ENCODE peak calls at places on chromosomes 5 and 9, in ten cellular contexts. A, V, Y, U, F, E, J, X, P and G are unnamed samples.

GRCh38 chr5:52859619-52860018 is 71.9 kb downstream of the ITGA1 start:
- DNase-seq in E (no peak), F (no peak), V (no peak), A (no peak), P (no peak), U (no peak), X (no peak), J (no peak), Y (no peak), G (no peak)

GRCh38 chr5:1527533-1528205 is 3.9 kb upstream of the LPCAT1 start:
- DNase-seq in U (no peak), A (no peak), X (no peak), P (no peak), Y (no peak), J (no peak), V (peak; percentile 3), F (no peak), E (no peak), G (no peak)

GRCh38 chr5:132265336-132266030 is 8.0 kb downstream of the PDLIM4 start:
- DNase-seq in Y (peak; percentile 62), E (peak; percentile 91), V (no peak), X (no peak), U (no peak), A (peak; percentile 36), F (peak; percentile 81), P (no peak), J (peak; percentile 53), G (peak; percentile 74)

GRCh38 chr5:91266184-91266705 is 116.9 kb downstream of the ARRDC3 start:
- DNase-seq in F (no peak), U (no peak), E (peak; percentile 34), Y (peak; percentile 74), P (no peak), X (no peak), V (no peak), J (no peak), A (no peak), G (no peak)

GRCh38 chr9:37243588-37244345 is 123.4 kb downstream of the ZCCHC7 start:
- DNase-seq in P (no peak), A (no peak), J (no peak), U (no peak), Y (no peak), F (no peak), E (no peak), X (no peak), V (no peak), G (no peak)

GRCh38 chr5:10761842-10762165 is 770 bp upstream of the DAP start:
- DNase-seq in F (no peak), V (no peak), E (no peak), P (no peak), X (no peak), Y (no peak), A (no peak), U (no peak), J (no peak), G (no peak)

GRCh38 chr5:92552206-92553160 is 1028.5 kb downstream of the NR2F1-AS1 start:
- DNase-seq in Y (peak; percentile 44), J (no peak), P (no peak), F (peak; percentile 92), U (no peak), V (no peak), X (no peak), A (no peak), E (peak; percentile 35), G (no peak)

GRCh38 chr9:122090981-122091380 is 2.1 kb downstream of the TTLL11 start:
- DNase-seq in Y (no peak), U (no peak), J (no peak), E (no peak), V (no peak), A (no peak), F (no peak), P (no peak), X (no peak), G (no peak)

GRCh38 chr5:120368923-120369715 is 95.0 kb upstream of the PRR16 start:
- DNase-seq in A (no peak), X (peak; percentile 21), E (peak; percentile 58), J (no peak), F (no peak), Y (no peak), V (peak; percentile 19), U (no peak), P (no peak), G (no peak)

GRCh38 chr5:159883522-159883950 is 32.7 kb upstream of the ADRA1B start:
- DNase-seq in X (no peak), E (no peak), U (no peak), P (no peak), V (no peak), F (no peak), Y (no peak), A (no peak), J (no peak), G (no peak)

DNA sequence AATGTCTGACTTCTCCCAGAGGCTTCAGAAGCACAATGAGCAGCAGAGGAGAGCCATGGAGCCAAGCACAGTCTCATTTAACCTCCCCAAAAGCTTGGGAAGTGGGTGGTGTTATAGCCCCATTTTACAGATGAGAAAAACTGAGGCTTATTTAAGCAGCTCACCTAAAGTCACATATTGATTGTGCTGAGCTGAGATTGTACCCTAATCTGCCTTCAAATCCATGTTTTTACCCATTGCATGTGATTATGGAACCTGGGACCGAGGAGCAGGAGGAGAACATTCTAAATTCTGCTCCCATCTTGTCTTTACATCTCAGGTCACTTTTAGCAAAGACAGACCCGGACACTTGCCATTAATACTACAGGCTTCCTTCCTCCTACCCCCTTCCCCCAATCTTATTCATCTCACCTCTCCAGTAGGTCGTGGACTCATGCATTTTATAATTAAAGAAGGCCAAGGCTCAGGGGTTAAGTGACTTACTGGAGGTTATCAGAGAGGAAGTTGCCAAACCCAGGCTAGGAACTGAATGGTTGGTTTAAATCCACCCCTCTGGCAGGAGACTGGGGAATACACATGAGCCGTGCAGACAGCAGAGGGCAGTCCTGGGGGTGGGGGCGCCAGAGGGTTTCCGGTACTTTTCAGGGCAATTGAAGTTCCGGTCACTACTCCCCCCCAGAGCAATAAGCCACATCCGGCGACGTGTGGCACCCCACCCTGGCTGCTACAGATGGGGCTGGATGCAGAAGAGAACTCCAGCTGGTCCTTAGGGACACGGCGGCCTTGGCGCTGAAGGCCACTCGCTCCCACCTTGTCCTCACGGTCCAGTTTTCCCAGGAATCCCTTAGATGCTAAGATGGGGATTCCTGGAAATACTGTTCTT is 51.0 kb upstream of the IL17B start:
- DNase-seq in V (peak; percentile 60), U (no peak), F (no peak), E (no peak), Y (no peak), X (peak; percentile 50), J (no peak), P (peak; percentile 67), A (peak; percentile 74), G (no peak)
- TF ChIP-seq CTCF in V (no peak), U (no peak), F (peak; percentile 48), E (peak; percentile 8), Y (no peak), X (peak; percentile 9), J (no peak), P (peak; percentile 58), A (peak; percentile 29), G (no peak)

GRCh38 chr5:102554092-102554491 is 55.3 kb upstream of the SLCO6A1 start:
- DNase-seq in V (no peak), U (no peak), A (no peak), E (no peak), Y (no peak), F (no peak), X (no peak), P (peak; percentile 13), J (no peak), G (no peak)

DNA sequence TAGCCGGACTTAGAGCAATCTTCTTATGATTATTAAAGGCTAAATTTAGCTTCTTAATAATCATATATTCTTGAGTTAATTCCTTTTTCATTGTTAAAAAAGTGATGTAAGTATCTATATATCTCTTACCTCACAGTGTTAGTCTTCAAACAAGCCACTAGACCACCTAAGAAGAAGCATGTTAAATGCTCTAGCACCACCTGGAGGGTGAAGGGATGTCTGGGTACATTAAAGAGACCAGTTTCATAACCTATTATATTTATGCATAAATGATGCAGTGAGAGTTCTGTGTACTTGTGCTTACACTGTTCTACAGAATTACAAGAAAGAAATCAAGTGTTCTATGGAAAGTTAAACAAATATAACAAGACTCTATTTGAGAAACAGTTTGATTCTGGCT is 55.9 kb upstream of the SLCO6A1 start:
- DNase-seq in U (no peak), P (peak; percentile 47), F (no peak), E (no peak), Y (no peak), J (no peak), X (no peak), A (no peak), V (no peak), G (no peak)
- TF ChIP-seq CTCF in U (no peak), P (peak; percentile 70), F (no peak), E (peak; percentile 22), Y (no peak), J (no peak), X (no peak), A (peak; percentile 46), V (no peak), G (peak; percentile 37)

GRCh38 chr5:64680289-64680688 is 10.0 kb upstream of the SHISAL2B start:
- DNase-seq in X (no peak), F (no peak), Y (no peak), J (no peak), P (peak; percentile 70), V (peak; percentile 42), U (no peak), E (peak; percentile 17), A (no peak), G (no peak)

GRCh38 chr5:64678400-64678799 is 11.9 kb upstream of the SHISAL2B start:
- DNase-seq in P (no peak), J (no peak), Y (no peak), V (no peak), F (no peak), A (no peak), U (no peak), X (no peak), E (no peak), G (no peak)

DNA sequence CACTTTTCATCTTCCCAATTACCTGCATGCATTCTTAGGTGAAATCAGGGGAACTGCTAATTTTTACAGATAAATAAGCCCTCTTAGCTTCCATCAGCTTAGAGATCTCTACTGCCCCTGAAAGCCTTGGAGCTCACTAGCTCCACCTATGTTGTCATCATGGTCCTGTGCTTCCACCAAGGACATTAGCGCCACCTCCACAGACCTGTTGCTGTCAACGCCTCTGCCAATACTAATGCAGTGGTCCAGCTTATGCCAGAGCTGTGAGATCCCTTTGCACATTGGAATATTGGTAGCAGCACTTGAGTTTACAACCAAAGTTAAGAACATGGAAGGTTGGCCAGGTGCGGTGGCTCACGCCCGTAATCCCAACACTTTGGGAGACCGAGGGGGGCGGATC is 7.7 kb upstream of the SHISAL2B start:
- DNase-seq in Y (no peak), P (peak; percentile 75), J (no peak), V (peak; percentile 44), U (no peak), X (no peak), F (no peak), E (no peak), A (no peak), G (no peak)
- TF ChIP-seq CTCF in Y (no peak), P (peak; percentile 86), J (no peak), V (no peak), U (no peak), X (no peak), F (no peak), E (no peak), A (no peak), G (no peak)

DNA sequence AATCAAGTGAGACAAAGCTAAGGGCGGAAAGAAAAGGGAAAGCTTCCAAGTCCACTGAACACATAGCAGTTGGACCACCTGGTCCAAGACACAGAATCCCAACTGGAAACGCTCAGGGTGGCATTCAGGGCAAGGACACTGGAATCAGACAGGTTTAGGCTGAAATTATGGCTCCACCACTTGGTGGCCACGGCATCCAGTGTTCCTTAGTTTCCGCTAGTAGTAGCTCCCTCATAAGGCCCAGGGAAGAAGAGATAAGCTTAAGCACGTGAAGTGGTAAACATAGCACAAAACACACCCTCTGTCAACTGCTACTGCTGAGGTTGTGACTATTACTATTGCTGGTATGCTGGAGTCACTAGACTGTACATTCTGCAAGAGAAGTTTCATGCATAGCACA is 209.4 kb downstream of the GLIS3 start:
- DNase-seq in P (peak; percentile 25), E (no peak), X (no peak), U (no peak), F (no peak), J (no peak), Y (no peak), V (no peak), A (no peak), G (no peak)
- TF ChIP-seq CTCF in P (peak; percentile 51), E (no peak), X (no peak), U (no peak), F (no peak), J (no peak), Y (no peak), V (no peak), A (no peak), G (no peak)